ENCODE peak calls at places on chromosomes 16 and 17, in nine cellular contexts. One of them, this sample, is unnamed.

GRCh38 chr17:10081571-10082169 is 116.7 kb downstream of the GAS7 start:
- DNase-seq in HCT116: no peak
- DNase-seq in H1: no peak
- DNase-seq in prostate gland: no peak
- DNase-seq in breast epithelium: no peak
- DNase-seq in sigmoid colon: peak
- DNase-seq in stomach: no peak
- DNase-seq in SK-N-SH: no peak
- DNase-seq in K562: no peak
- DNase-seq in this sample: no peak

GRCh38 chr16:18827890-18828289 is 26.5 kb upstream of the ARL6IP1 start:
- DNase-seq in HCT116: no peak
- DNase-seq in H1: no peak
- DNase-seq in prostate gland: no peak
- DNase-seq in breast epithelium: no peak
- DNase-seq in sigmoid colon: no peak
- DNase-seq in stomach: no peak
- DNase-seq in SK-N-SH: no peak
- DNase-seq in K562: peak
- DNase-seq in this sample: no peak

GRCh38 chr17:65121368-65121767 is 15.8 kb upstream of the RGS9 start:
- DNase-seq in HCT116: no peak
- DNase-seq in H1: no peak
- DNase-seq in prostate gland: no peak
- DNase-seq in breast epithelium: no peak
- DNase-seq in sigmoid colon: no peak
- DNase-seq in stomach: no peak
- DNase-seq in SK-N-SH: no peak
- DNase-seq in K562: no peak
- DNase-seq in this sample: no peak

GRCh38 chr17:4142107-4142900 is 526 bp downstream of the ZZEF1 start:
- DNase-seq in HCT116: no peak
- DNase-seq in H1: no peak
- DNase-seq in prostate gland: no peak
- DNase-seq in breast epithelium: no peak
- DNase-seq in sigmoid colon: peak
- DNase-seq in stomach: peak
- DNase-seq in SK-N-SH: no peak
- DNase-seq in K562: no peak
- DNase-seq in this sample: peak

GRCh38 chr16:89909777-89910716 is 8.6 kb upstream of the MC1R start:
- DNase-seq in HCT116: peak
- DNase-seq in H1: no peak
- DNase-seq in prostate gland: peak
- DNase-seq in breast epithelium: peak
- DNase-seq in sigmoid colon: peak
- DNase-seq in stomach: peak
- DNase-seq in SK-N-SH: peak
- DNase-seq in K562: peak
- DNase-seq in this sample: peak

GRCh38 chr17:40516581-40517285 is 15.3 kb upstream of the TNS4 start:
- DNase-seq in HCT116: peak
- DNase-seq in H1: no peak
- DNase-seq in prostate gland: no peak
- DNase-seq in breast epithelium: peak
- DNase-seq in sigmoid colon: peak
- DNase-seq in stomach: no peak
- DNase-seq in SK-N-SH: peak
- DNase-seq in K562: peak
- DNase-seq in this sample: no peak

GRCh38 chr16:47058295-47059086 is 85.0 kb upstream of the DNAJA2 start:
- DNase-seq in HCT116: no peak
- DNase-seq in H1: no peak
- DNase-seq in prostate gland: peak
- DNase-seq in breast epithelium: no peak
- DNase-seq in sigmoid colon: peak
- DNase-seq in stomach: no peak
- DNase-seq in SK-N-SH: no peak
- DNase-seq in K562: no peak
- DNase-seq in this sample: no peak

GRCh38 chr17:7281953-7282751 is 634 bp downstream of the SLC2A4 start:
- DNase-seq in HCT116: no peak
- DNase-seq in H1: no peak
- DNase-seq in prostate gland: no peak
- DNase-seq in breast epithelium: no peak
- DNase-seq in sigmoid colon: peak
- DNase-seq in stomach: no peak
- DNase-seq in SK-N-SH: peak
- DNase-seq in K562: peak
- DNase-seq in this sample: peak

GRCh38 chr16:69073181-69073669 is 32.2 kb upstream of the HAS3 start:
- DNase-seq in HCT116: peak
- DNase-seq in H1: no peak
- DNase-seq in prostate gland: no peak
- DNase-seq in breast epithelium: no peak
- DNase-seq in sigmoid colon: no peak
- DNase-seq in stomach: no peak
- DNase-seq in SK-N-SH: no peak
- DNase-seq in K562: no peak
- DNase-seq in this sample: no peak

GRCh38 chr17:28828294-28829040 is 14.1 kb downstream of the FAM222B start:
- DNase-seq in HCT116: no peak
- DNase-seq in H1: no peak
- DNase-seq in prostate gland: no peak
- DNase-seq in breast epithelium: no peak
- DNase-seq in sigmoid colon: peak
- DNase-seq in stomach: peak
- DNase-seq in SK-N-SH: no peak
- DNase-seq in K562: no peak
- DNase-seq in this sample: no peak

GRCh38 chr16:12119562-12119961 is 143.0 kb downstream of the SNX29 start:
- DNase-seq in HCT116: no peak
- DNase-seq in H1: no peak
- DNase-seq in prostate gland: no peak
- DNase-seq in breast epithelium: no peak
- DNase-seq in sigmoid colon: no peak
- DNase-seq in stomach: peak
- DNase-seq in SK-N-SH: no peak
- DNase-seq in K562: no peak
- DNase-seq in this sample: peak

GRCh38 chr16:24499193-24499814 is 40.1 kb upstream of the RBBP6 start:
- DNase-seq in HCT116: peak
- DNase-seq in H1: peak
- DNase-seq in prostate gland: no peak
- DNase-seq in breast epithelium: no peak
- DNase-seq in sigmoid colon: no peak
- DNase-seq in stomach: no peak
- DNase-seq in SK-N-SH: peak
- DNase-seq in K562: peak
- DNase-seq in this sample: no peak

GRCh38 chr16:88785106-88785924 is at the start of gene PIEZO1:
- DNase-seq in HCT116: no peak
- DNase-seq in H1: no peak
- DNase-seq in prostate gland: peak
- DNase-seq in breast epithelium: peak
- DNase-seq in sigmoid colon: peak
- DNase-seq in stomach: peak
- DNase-seq in SK-N-SH: peak
- DNase-seq in K562: peak
- DNase-seq in this sample: peak

GRCh38 chr17:44556854-44557606 is at the start of gene FZD2:
- DNase-seq in HCT116: peak
- DNase-seq in H1: peak
- DNase-seq in prostate gland: peak
- DNase-seq in breast epithelium: peak
- DNase-seq in sigmoid colon: peak
- DNase-seq in stomach: peak
- DNase-seq in SK-N-SH: peak
- DNase-seq in K562: peak
- DNase-seq in this sample: peak

GRCh38 chr17:29573558-29573870 is 5.0 kb downstream of the TP53I13 start:
- DNase-seq in HCT116: no peak
- DNase-seq in H1: no peak
- DNase-seq in prostate gland: no peak
- DNase-seq in breast epithelium: peak
- DNase-seq in sigmoid colon: peak
- DNase-seq in stomach: no peak
- DNase-seq in SK-N-SH: no peak
- DNase-seq in K562: no peak
- DNase-seq in this sample: no peak

GRCh38 chr17:10022416-10022815 is 117.3 kb upstream of the RCVRN start:
- DNase-seq in HCT116: no peak
- DNase-seq in H1: no peak
- DNase-seq in prostate gland: no peak
- DNase-seq in breast epithelium: no peak
- DNase-seq in sigmoid colon: no peak
- DNase-seq in stomach: no peak
- DNase-seq in SK-N-SH: no peak
- DNase-seq in K562: no peak
- DNase-seq in this sample: no peak

GRCh38 chr16:57128787-57129389 is 36.5 kb downstream of the CPNE2 start:
- DNase-seq in HCT116: no peak
- DNase-seq in H1: no peak
- DNase-seq in prostate gland: no peak
- DNase-seq in breast epithelium: no peak
- DNase-seq in sigmoid colon: no peak
- DNase-seq in stomach: no peak
- DNase-seq in SK-N-SH: no peak
- DNase-seq in K562: no peak
- DNase-seq in this sample: no peak

GRCh38 chr16:70457446-70457845 is 3.1 kb downstream of the FCSK start:
- DNase-seq in HCT116: no peak
- DNase-seq in H1: no peak
- DNase-seq in prostate gland: no peak
- DNase-seq in breast epithelium: no peak
- DNase-seq in sigmoid colon: no peak
- DNase-seq in stomach: no peak
- DNase-seq in SK-N-SH: no peak
- DNase-seq in K562: no peak
- DNase-seq in this sample: no peak

DNA sequence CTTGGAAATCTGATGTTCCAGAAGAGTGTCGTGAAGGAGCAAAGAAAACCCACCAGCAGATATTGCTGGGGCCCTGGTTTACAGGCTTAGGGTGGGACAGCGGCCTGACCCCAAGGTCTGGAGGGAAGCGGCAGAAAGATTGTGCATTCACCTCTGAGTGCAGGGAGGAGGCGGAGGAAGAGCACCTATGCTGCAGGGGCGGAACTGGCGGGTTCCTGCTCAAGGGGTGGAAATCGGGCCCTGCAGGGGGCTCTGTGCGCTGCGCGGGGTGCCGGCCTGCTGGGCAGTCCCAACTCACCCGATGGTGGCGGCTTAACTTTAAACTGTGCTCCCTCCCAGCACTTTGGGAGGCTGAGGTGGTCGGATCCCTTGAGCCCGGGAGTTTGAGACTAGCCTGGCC is 47.5 kb downstream of the COX4I1 start:
- DNase-seq in HCT116: no peak
- DNase-seq in H1: no peak
- DNase-seq in prostate gland: no peak
- DNase-seq in breast epithelium: no peak
- DNase-seq in sigmoid colon: peak
- DNase-seq in stomach: no peak
- DNase-seq in SK-N-SH: no peak
- DNase-seq in K562: no peak
- DNase-seq in this sample: no peak
- TF ChIP-seq CTCF in HCT116: no peak
- TF ChIP-seq CTCF in H1: no peak
- TF ChIP-seq CTCF in prostate gland: no peak
- TF ChIP-seq CTCF in breast epithelium: no peak
- TF ChIP-seq CTCF in sigmoid colon: no peak
- TF ChIP-seq CTCF in stomach: no peak
- TF ChIP-seq CTCF in SK-N-SH: no peak
- TF ChIP-seq CTCF in K562: no peak
- TF ChIP-seq CTCF in this sample: no peak

DNA sequence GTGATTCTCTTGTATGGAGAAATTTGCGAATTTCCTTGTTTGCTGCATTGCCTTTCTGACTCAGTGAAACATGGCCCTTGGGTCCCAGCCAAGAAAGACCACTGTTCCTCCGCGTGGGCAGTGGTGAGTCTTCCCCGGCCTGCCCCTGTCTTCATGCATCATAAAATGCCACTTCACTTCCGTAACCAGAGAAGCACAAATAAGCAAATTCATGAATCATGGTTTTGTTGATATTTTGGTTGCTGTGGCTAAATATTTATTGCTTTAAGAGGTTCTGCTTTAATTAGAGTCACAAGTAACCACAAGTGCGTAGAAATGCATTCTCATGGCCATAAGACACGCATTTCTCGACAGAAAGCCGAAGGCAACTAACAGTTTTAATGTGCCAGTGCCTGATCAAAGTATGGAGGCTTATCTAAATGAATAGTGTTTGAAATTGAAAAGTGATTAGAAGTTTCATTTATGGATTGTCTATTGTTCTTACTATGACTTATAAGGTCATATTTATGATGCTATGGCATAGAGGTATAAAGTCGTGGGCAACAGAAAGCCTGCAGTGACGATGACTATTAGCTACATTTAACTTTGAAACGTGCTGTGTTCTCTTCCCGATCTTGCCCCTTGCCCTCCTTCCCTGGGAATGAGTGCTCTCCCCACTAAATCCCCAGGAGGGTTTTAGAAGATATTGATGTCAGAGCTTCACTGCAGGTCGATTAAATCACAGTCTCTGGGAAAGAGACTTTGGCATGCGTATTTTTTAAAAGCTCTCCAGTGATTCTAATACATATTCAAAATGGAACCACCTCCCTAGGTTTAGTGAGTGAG is 76.0 kb downstream of the WIPI1 start:
- DNase-seq in HCT116: peak
- DNase-seq in H1: no peak
- DNase-seq in prostate gland: no peak
- DNase-seq in breast epithelium: no peak
- DNase-seq in sigmoid colon: peak
- DNase-seq in stomach: peak
- DNase-seq in SK-N-SH: no peak
- DNase-seq in K562: no peak
- DNase-seq in this sample: no peak
- TF ChIP-seq POLR2AphosphoS5 in HCT116: peak
- TF ChIP-seq POLR2AphosphoS5 in H1: no peak
- TF ChIP-seq POLR2AphosphoS5 in prostate gland: no peak
- TF ChIP-seq POLR2AphosphoS5 in breast epithelium: no peak
- TF ChIP-seq POLR2AphosphoS5 in sigmoid colon: no peak
- TF ChIP-seq POLR2AphosphoS5 in stomach: no peak
- TF ChIP-seq POLR2AphosphoS5 in SK-N-SH: no peak
- TF ChIP-seq POLR2AphosphoS5 in K562: no peak
- TF ChIP-seq POLR2AphosphoS5 in this sample: peak

GRCh38 chr16:30889721-30890120 is 4.2 kb downstream of the BCL7C start:
- DNase-seq in HCT116: no peak
- DNase-seq in H1: no peak
- DNase-seq in prostate gland: no peak
- DNase-seq in breast epithelium: no peak
- DNase-seq in sigmoid colon: no peak
- DNase-seq in stomach: no peak
- DNase-seq in SK-N-SH: no peak
- DNase-seq in K562: no peak
- DNase-seq in this sample: no peak
- TF ChIP-seq CTCF in HCT116: no peak
- TF ChIP-seq CTCF in H1: no peak
- TF ChIP-seq CTCF in prostate gland: no peak
- TF ChIP-seq CTCF in breast epithelium: no peak
- TF ChIP-seq CTCF in sigmoid colon: no peak
- TF ChIP-seq CTCF in stomach: no peak
- TF ChIP-seq CTCF in SK-N-SH: no peak
- TF ChIP-seq CTCF in K562: no peak
- TF ChIP-seq CTCF in this sample: no peak

GRCh38 chr17:77225246-77225645 is 84.5 kb downstream of the SEC14L1 start:
- DNase-seq in HCT116: no peak
- DNase-seq in H1: no peak
- DNase-seq in prostate gland: no peak
- DNase-seq in breast epithelium: no peak
- DNase-seq in sigmoid colon: no peak
- DNase-seq in stomach: no peak
- DNase-seq in SK-N-SH: no peak
- DNase-seq in K562: no peak
- DNase-seq in this sample: no peak
- TF ChIP-seq POLR2AphosphoS5 in HCT116: no peak
- TF ChIP-seq POLR2AphosphoS5 in H1: no peak
- TF ChIP-seq POLR2AphosphoS5 in prostate gland: no peak
- TF ChIP-seq POLR2AphosphoS5 in breast epithelium: no peak
- TF ChIP-seq POLR2AphosphoS5 in sigmoid colon: no peak
- TF ChIP-seq POLR2AphosphoS5 in stomach: no peak
- TF ChIP-seq POLR2AphosphoS5 in SK-N-SH: no peak
- TF ChIP-seq POLR2AphosphoS5 in K562: no peak
- TF ChIP-seq POLR2AphosphoS5 in this sample: no peak